ENCODE peak calls at places on chromosomes 12 and 14, in four cellular contexts. Z is GM06990, C is lower lobe of right lung, M is upper lobe of right lung. L is an unnamed sample.

GRCh38 chr14:30160608-30161007 is 233.0 kb upstream of the PRKD1 start:
- DNase-seq in Z (no peak), C (no peak), M (no peak), L (no peak)

GRCh38 chr12:50788562-50788961 is 24.7 kb downstream of the ATF1 start:
- DNase-seq in Z (no peak), C (no peak), M (no peak), L (peak)

GRCh38 chr14:80850197-80850814 is 91.2 kb downstream of the CEP128 start:
- DNase-seq in Z (no peak), C (no peak), M (no peak), L (peak)

GRCh38 chr12:129101404-129101803 is 248.1 kb downstream of the GLT1D1 start:
- DNase-seq in Z (no peak), C (no peak), M (no peak), L (no peak)

GRCh38 chr12:59149995-59150642 is 229.8 kb upstream of the LRIG3 start:
- DNase-seq in Z (peak), C (no peak), M (no peak), L (peak)

GRCh38 chr14:104267895-104268294 is 129.5 kb downstream of the KIF26A start:
- DNase-seq in Z (no peak), C (peak), M (peak), L (no peak)

GRCh38 chr14:37469650-37470049 is 125.4 kb downstream of the FOXA1 start:
- DNase-seq in Z (no peak), C (no peak), M (no peak), L (no peak)

GRCh38 chr14:53011053-53011462 is 60.2 kb upstream of the FERMT2 start:
- DNase-seq in Z (no peak), C (peak), M (no peak), L (peak)

GRCh38 chr12:131637986-131638385 is 72.9 kb upstream of the SFSWAP start:
- DNase-seq in Z (no peak), C (no peak), M (no peak), L (no peak)
- H3K4me3 ChIP-seq in Z (no peak), C (no peak), M (no peak), L (no peak)

DNA sequence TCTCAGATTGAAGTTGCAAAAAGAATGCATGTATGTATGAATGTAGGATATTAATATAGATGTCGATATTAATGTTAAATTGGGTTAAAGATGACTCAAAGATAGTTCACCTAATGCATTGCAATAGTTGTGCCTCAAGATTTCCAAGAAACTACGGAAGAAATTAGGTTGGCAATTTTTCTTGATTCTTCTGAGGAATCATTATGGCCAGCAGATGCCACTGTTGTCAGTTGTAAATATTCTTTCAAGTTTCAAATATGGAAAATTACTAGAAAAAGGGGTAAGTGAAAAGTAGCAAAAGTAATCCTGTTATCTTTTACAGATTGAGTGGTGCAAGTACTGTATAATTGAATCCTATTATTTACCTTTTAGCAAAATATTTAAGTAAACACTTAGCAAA is 202.1 kb downstream of the ADAMTS20 start:
- DNase-seq in Z (no peak), C (no peak), M (no peak), L (no peak)
- TF ChIP-seq CTCF in Z (no peak), C (no peak), M (no peak), L (peak)

DNA sequence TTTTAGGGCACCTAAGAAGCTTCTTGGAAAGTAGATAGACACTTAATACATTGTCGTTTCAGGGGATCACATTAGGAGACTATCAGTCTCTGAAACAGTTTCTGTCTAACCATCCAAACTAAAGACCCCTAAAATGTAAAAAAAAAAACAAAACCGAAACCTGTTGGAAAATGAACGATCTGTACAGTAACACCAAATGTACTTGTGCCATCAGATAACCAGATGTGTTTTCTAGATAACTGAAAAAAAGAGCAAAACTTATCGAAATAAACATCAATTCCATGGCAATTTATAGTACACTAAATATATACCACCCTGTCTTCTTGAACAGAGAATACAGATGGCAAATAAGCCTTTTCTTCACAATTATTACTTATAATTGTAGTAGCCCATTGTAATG is 2.0 kb downstream of the LDHB start:
- DNase-seq in Z (no peak), C (no peak), M (no peak), L (no peak)
- H3K4me3 ChIP-seq in Z (peak), C (peak), M (peak), L (peak)

GRCh38 chr12:132194056-132194455 is 49.8 kb downstream of the NOC4L start:
- DNase-seq in Z (no peak), C (no peak), M (no peak), L (no peak)
- TF ChIP-seq CTCF in Z (no peak), C (peak), M (peak), L (no peak)

GRCh38 chr14:94771191-94771905 is 1.4 kb upstream of the GSC start:
- DNase-seq in Z (no peak), C (no peak), M (no peak), L (no peak)
- H3K4me3 ChIP-seq in Z (no peak), C (no peak), M (no peak), L (no peak)

DNA sequence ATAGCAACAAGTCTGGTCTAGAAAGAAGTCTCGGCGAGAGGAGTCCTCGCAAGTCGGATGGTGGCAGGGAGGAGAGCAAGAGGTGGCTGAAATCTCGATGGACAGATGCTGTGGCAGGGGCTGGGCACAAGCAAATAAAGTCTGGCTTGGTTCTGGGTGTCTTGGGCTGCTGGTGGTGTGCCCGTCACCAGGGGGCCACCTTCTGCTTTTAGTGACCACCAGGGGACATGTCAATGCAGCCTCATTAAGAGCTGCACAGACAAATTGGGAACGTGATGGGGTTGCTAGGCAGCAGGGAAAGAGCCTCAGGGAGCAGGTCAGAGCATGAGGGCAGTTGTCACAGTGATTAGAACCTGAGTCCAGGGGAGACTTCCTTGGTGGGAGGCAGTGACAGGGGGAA is 43.9 kb downstream of the LRRC74A start:
- DNase-seq in Z (no peak), C (no peak), M (no peak), L (no peak)
- TF ChIP-seq CTCF in Z (peak), C (no peak), M (peak), L (no peak)

DNA sequence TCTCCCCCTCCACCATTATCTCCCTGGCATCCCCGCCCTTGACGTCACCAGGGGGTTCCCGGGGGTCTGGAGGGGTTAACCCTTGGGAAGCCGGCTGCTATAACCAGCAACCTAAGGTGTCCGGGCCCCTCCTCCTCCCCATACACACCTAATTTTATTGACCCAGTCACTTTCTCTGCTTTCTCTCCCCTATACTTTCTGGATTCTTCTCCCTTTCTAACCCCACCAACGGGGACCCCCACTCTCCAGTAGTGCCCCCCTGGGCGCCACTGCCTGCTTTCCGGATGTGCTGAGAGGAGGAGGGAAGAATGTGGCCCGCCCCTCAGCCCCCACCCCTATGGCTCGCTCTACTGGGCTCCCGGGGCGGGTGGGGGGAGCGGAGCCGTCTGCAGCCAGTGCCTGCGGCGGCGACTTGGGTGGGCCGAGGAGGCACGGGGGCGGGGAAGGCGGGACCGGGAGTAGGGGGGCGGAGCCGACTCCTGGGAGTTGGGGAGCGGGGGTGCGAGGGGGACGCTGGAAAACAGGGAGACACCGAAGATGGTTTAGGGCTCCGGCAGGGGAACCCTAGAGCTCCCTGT is 1.8 kb downstream of the GLI1 start:
- DNase-seq in Z (no peak), C (no peak), M (peak), L (peak)
- H3K4me3 ChIP-seq in Z (peak), C (peak), M (peak), L (peak)

GRCh38 chr14:100056964-100057817 is 8.0 kb upstream of the EVL start:
- DNase-seq in Z (no peak), C (no peak), M (no peak), L (peak)
- TF ChIP-seq CTCF in Z (peak), C (no peak), M (peak), L (no peak)

DNA sequence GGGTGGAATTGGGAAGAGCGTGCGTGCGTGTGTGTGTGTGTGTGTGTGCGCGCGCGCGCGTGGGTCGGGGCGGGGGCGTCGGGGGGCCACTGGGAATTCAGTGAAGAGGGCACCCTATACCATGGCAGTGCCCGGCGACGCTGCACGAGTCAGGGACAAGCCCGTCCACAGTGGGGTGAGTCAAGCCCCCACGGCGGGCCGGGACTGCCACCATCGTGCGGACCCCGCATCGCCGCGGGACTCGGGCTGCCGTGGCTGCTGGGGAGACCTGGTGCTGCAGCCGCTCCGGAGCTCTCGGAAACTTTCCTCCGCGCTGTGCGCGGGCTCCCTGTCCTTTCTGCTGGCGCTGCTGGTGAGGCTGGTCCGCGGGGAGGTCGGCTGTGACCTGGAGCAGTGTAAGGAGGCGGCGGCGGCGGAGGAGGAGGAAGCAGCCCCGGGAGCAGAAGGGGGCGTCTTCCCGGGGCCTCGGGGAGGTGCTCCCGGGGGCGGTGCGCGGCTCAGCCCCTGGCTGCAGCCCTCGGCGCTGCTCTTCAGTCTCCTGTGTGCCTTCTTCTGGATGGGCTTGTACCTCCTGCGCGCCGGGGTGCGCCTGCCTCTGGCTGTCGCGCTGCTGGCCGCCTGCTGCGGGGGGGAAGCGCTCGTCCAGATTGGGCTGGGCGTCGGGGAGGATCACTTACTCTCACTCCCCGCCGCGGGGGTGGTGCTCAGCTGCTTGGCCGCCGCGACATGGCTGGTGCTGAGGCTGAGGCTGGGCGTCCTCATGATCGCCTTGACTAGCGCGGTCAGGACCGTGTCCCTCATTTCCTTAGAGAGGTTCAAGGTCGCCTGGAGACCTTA is 1.0 kb downstream of the PDE3A start:
- DNase-seq in Z (peak), C (peak), M (peak), L (peak)
- H3K4me3 ChIP-seq in Z (no peak), C (peak), M (peak), L (peak)